ENCODE peak calls at places on chromosomes 6 and 20, in four cellular contexts. One of them, this sample, is unnamed.

GRCh38 chr6:32615885-32616532 is 21.2 kb upstream of the HLA-DQA1 start:
- DNase-seq in K562: no peak
- DNase-seq in WERI-Rb-1: peak; percentile 35
- DNase-seq in IMR-90: no peak
- DNase-seq in this sample: no peak

GRCh38 chr6:17280552-17281090 is 540 bp upstream of the RBM24 start:
- DNase-seq in WERI-Rb-1: peak; percentile 25
- DNase-seq in IMR-90: no peak
- DNase-seq in K562: no peak
- DNase-seq in this sample: no peak

GRCh38 chr6:44111434-44112417 is 15.5 kb downstream of the MRPL14 start:
- DNase-seq in IMR-90: no peak
- DNase-seq in WERI-Rb-1: no peak
- DNase-seq in K562: no peak
- DNase-seq in this sample: no peak

GRCh38 chr6:29641430-29642213 is 8.6 kb upstream of the GABBR1 start:
- DNase-seq in WERI-Rb-1: no peak
- DNase-seq in K562: peak; percentile 71
- DNase-seq in IMR-90: no peak
- DNase-seq in this sample: no peak

GRCh38 chr6:215335-216034 is 76.8 kb upstream of the DUSP22 start:
- DNase-seq in WERI-Rb-1: no peak
- DNase-seq in K562: no peak
- DNase-seq in IMR-90: peak; percentile 39
- DNase-seq in this sample: no peak

GRCh38 chr6:15132854-15133670 is 112.8 kb upstream of the JARID2 start:
- DNase-seq in K562: no peak
- DNase-seq in IMR-90: peak; percentile 90
- DNase-seq in WERI-Rb-1: no peak
- DNase-seq in this sample: no peak

GRCh38 chr6:31729979-31730630 is 1.0 kb upstream of the DDAH2 start:
- DNase-seq in WERI-Rb-1: peak; percentile 94
- DNase-seq in IMR-90: peak; percentile 85
- DNase-seq in K562: peak; percentile 97
- DNase-seq in this sample: no peak

GRCh38 chr20:57612436-57612835 is 7.8 kb downstream of the ZBP1 start:
- DNase-seq in IMR-90: no peak
- DNase-seq in K562: no peak
- DNase-seq in WERI-Rb-1: no peak
- DNase-seq in this sample: no peak

GRCh38 chr20:61560361-61560853 is 308.3 kb downstream of the CDH4 start:
- DNase-seq in IMR-90: peak; percentile 42
- DNase-seq in K562: peak; percentile 57
- DNase-seq in WERI-Rb-1: peak; percentile 9
- DNase-seq in this sample: no peak

GRCh38 chr6:99609839-99610489 is 3.3 kb downstream of the PRDM13 start:
- DNase-seq in WERI-Rb-1: no peak
- DNase-seq in K562: no peak
- DNase-seq in IMR-90: no peak
- DNase-seq in this sample: no peak

GRCh38 chr6:122801397-122801796 is 12.3 kb downstream of the SMPDL3A start:
- DNase-seq in K562: no peak
- DNase-seq in IMR-90: no peak
- DNase-seq in WERI-Rb-1: no peak
- DNase-seq in this sample: no peak

GRCh38 chr6:158476389-158476788 is 83.5 kb upstream of the TMEM181 start:
- DNase-seq in WERI-Rb-1: no peak
- DNase-seq in K562: no peak
- DNase-seq in IMR-90: no peak
- DNase-seq in this sample: no peak

GRCh38 chr6:138682722-138683521 is 90.6 kb upstream of the CCDC28A start:
- DNase-seq in IMR-90: peak; percentile 86
- DNase-seq in WERI-Rb-1: peak; percentile 38
- DNase-seq in K562: peak; percentile 54
- DNase-seq in this sample: no peak

GRCh38 chr20:54680872-54681297 is 205.5 kb downstream of the DOK5 start:
- DNase-seq in WERI-Rb-1: peak; percentile 7
- DNase-seq in K562: peak; percentile 61
- DNase-seq in IMR-90: peak; percentile 35
- DNase-seq in this sample: no peak

GRCh38 chr6:125375841-125376240 is 74.1 kb upstream of the HDDC2 start:
- DNase-seq in IMR-90: no peak
- DNase-seq in K562: no peak
- DNase-seq in WERI-Rb-1: no peak
- DNase-seq in this sample: no peak

GRCh38 chr6:32609731-32610640 is 20.3 kb upstream of the HLA-DRB1 start:
- DNase-seq in K562: peak; percentile 84
- DNase-seq in IMR-90: peak; percentile 92
- DNase-seq in WERI-Rb-1: peak; percentile 89
- DNase-seq in this sample: no peak

GRCh38 chr6:113412589-113413367 is 444.4 kb upstream of the MARCKS start:
- DNase-seq in WERI-Rb-1: no peak
- DNase-seq in IMR-90: no peak
- DNase-seq in K562: no peak
- DNase-seq in this sample: no peak

GRCh38 chr20:50821994-50822393 is 27.1 kb downstream of the BCAS4 start:
- DNase-seq in WERI-Rb-1: no peak
- DNase-seq in K562: no peak
- DNase-seq in IMR-90: no peak
- DNase-seq in this sample: no peak

GRCh38 chr6:3361312-3362037 is 95.4 kb downstream of the SLC22A23 start:
- DNase-seq in WERI-Rb-1: no peak
- DNase-seq in K562: peak; percentile 33
- DNase-seq in IMR-90: no peak
- DNase-seq in this sample: no peak

GRCh38 chr20:43463864-43464785 is 6.4 kb downstream of the SRSF6 start:
- DNase-seq in WERI-Rb-1: no peak
- DNase-seq in IMR-90: no peak
- DNase-seq in K562: no peak
- DNase-seq in this sample: no peak

GRCh38 chr6:118939683-118940082 is 4.7 kb upstream of the MCM9 start:
- DNase-seq in WERI-Rb-1: no peak
- DNase-seq in IMR-90: no peak
- DNase-seq in K562: no peak
- DNase-seq in this sample: no peak

GRCh38 chr6:82073484-82073883 is 174.1 kb downstream of the IBTK start:
- DNase-seq in K562: no peak
- DNase-seq in WERI-Rb-1: peak; percentile 30
- DNase-seq in IMR-90: no peak
- DNase-seq in this sample: no peak

GRCh38 chr6:133959667-133960368 is 6.8 kb downstream of the TBPL1 start:
- DNase-seq in WERI-Rb-1: no peak
- DNase-seq in IMR-90: no peak
- DNase-seq in K562: peak; percentile 74
- DNase-seq in this sample: no peak

GRCh38 chr6:151917531-151918329 is 110.2 kb downstream of the ESR1 start:
- DNase-seq in IMR-90: no peak
- DNase-seq in K562: no peak
- DNase-seq in WERI-Rb-1: no peak
- DNase-seq in this sample: no peak

GRCh38 chr6:151167034-151167433 is 72.7 kb upstream of the AKAP12 start:
- DNase-seq in IMR-90: no peak
- DNase-seq in WERI-Rb-1: peak; percentile 36
- DNase-seq in K562: no peak
- DNase-seq in this sample: no peak

GRCh38 chr6:57252975-57253374 is 30.9 kb upstream of the RAB23 start:
- DNase-seq in K562: no peak
- DNase-seq in WERI-Rb-1: no peak
- DNase-seq in IMR-90: peak; percentile 77
- DNase-seq in this sample: no peak

GRCh38 chr6:91569071-91569470 is 982.2 kb upstream of the MAP3K7 start:
- DNase-seq in K562: no peak
- DNase-seq in WERI-Rb-1: no peak
- DNase-seq in IMR-90: peak; percentile 53
- DNase-seq in this sample: no peak

GRCh38 chr6:37990762-37991525 is 171.4 kb downstream of the ZFAND3 start:
- DNase-seq in IMR-90: peak; percentile 88
- DNase-seq in WERI-Rb-1: no peak
- DNase-seq in K562: no peak
- DNase-seq in this sample: no peak

GRCh38 chr20:35831029-35831428 is 59.2 kb downstream of the PHF20 start:
- DNase-seq in WERI-Rb-1: no peak
- DNase-seq in K562: no peak
- DNase-seq in IMR-90: peak; percentile 54
- DNase-seq in this sample: no peak

GRCh38 chr6:147881432-147881831 is 372.9 kb downstream of the SAMD5 start:
- DNase-seq in K562: no peak
- DNase-seq in IMR-90: no peak
- DNase-seq in WERI-Rb-1: no peak
- DNase-seq in this sample: no peak

GRCh38 chr6:45421700-45422540 is 44.2 kb upstream of the SUPT3H start:
- DNase-seq in WERI-Rb-1: peak; percentile 80
- DNase-seq in IMR-90: peak; percentile 67
- DNase-seq in K562: peak; percentile 62
- DNase-seq in this sample: peak; percentile 92

GRCh38 chr6:37502703-37503485 is 3.2 kb upstream of the CCDC167 start:
- DNase-seq in WERI-Rb-1: no peak
- DNase-seq in IMR-90: no peak
- DNase-seq in K562: no peak
- DNase-seq in this sample: no peak

GRCh38 chr20:4947817-4948559 is 53.3 kb downstream of the SLC23A2 start:
- DNase-seq in WERI-Rb-1: no peak
- DNase-seq in IMR-90: no peak
- DNase-seq in K562: no peak
- DNase-seq in this sample: no peak

GRCh38 chr20:62728781-62729300 is 20.2 kb downstream of the NTSR1 start:
- DNase-seq in K562: no peak
- DNase-seq in IMR-90: no peak
- DNase-seq in WERI-Rb-1: no peak
- DNase-seq in this sample: peak; percentile 77

DNA sequence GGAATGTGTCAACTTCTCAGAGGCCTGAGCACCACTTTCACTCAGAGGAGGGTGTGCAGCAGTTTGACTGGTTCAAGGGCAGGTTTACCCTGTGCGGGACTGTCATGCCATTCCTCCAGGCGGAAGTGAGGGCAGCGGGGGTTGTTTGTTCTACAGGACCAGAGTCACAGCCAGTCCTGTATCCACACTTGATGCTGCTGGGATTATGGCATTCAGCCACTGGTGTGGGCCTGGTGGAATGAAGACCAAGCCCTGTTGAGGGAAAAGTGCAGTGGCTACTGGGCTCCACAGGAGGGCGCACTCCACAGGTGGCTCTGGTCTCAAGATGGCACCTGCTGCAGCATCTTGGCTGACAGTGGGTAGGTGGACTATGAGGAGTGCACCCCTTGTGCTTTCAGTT is 14.8 kb downstream of the SEMG2 start:
- DNase-seq in IMR-90: no peak
- DNase-seq in WERI-Rb-1: no peak
- DNase-seq in K562: peak; percentile 32
- DNase-seq in this sample: no peak
- TF ChIP-seq CTCF in IMR-90: peak; percentile 10
- TF ChIP-seq CTCF in WERI-Rb-1: peak; percentile 78
- TF ChIP-seq CTCF in K562: peak; percentile 74
- TF ChIP-seq CTCF in this sample: peak; percentile 43

GRCh38 chr6:85678602-85679444 is 36.1 kb upstream of the SYNCRIP start:
- DNase-seq in IMR-90: peak; percentile 99
- DNase-seq in K562: peak; percentile 99
- DNase-seq in WERI-Rb-1: peak; percentile 97
- DNase-seq in this sample: peak; percentile 98

GRCh38 chr6:85676086-85676729 is 33.5 kb upstream of the SYNCRIP start:
- DNase-seq in WERI-Rb-1: no peak
- DNase-seq in K562: no peak
- DNase-seq in IMR-90: no peak
- DNase-seq in this sample: no peak

GRCh38 chr6:85678000-85678601 is 35.4 kb upstream of the SYNCRIP start:
- DNase-seq in IMR-90: no peak
- DNase-seq in K562: no peak
- DNase-seq in WERI-Rb-1: no peak
- DNase-seq in this sample: no peak

GRCh38 chr6:85675030-85675819 is 32.5 kb upstream of the SYNCRIP start:
- DNase-seq in WERI-Rb-1: peak; percentile 29
- DNase-seq in IMR-90: peak; percentile 84
- DNase-seq in K562: peak; percentile 65
- DNase-seq in this sample: no peak

GRCh38 chr6:85677243-85677956 is 34.7 kb upstream of the SYNCRIP start:
- DNase-seq in IMR-90: no peak
- DNase-seq in WERI-Rb-1: no peak
- DNase-seq in K562: peak; percentile 18
- DNase-seq in this sample: no peak
- TF ChIP-seq CTCF in IMR-90: peak; percentile 30
- TF ChIP-seq CTCF in WERI-Rb-1: no peak
- TF ChIP-seq CTCF in K562: no peak
- TF ChIP-seq CTCF in this sample: peak; percentile 78

GRCh38 chr6:79777713-79778579 is 146.8 kb downstream of the SH3BGRL2 start:
- DNase-seq in IMR-90: peak; percentile 47
- DNase-seq in K562: peak; percentile 89
- DNase-seq in WERI-Rb-1: peak; percentile 81
- DNase-seq in this sample: peak; percentile 90
- TF ChIP-seq CTCF in IMR-90: peak; percentile 97
- TF ChIP-seq CTCF in K562: peak; percentile 95
- TF ChIP-seq CTCF in WERI-Rb-1: peak; percentile 86
- TF ChIP-seq CTCF in this sample: peak; percentile 99

GRCh38 chr20:33673411-33674293 is 576 bp downstream of the NECAB3 start:
- DNase-seq in IMR-90: peak; percentile 40
- DNase-seq in WERI-Rb-1: no peak
- DNase-seq in K562: peak; percentile 66
- DNase-seq in this sample: no peak

GRCh38 chr20:33676121-33676520 is 1.9 kb upstream of the NECAB3 start:
- DNase-seq in IMR-90: no peak
- DNase-seq in K562: no peak
- DNase-seq in WERI-Rb-1: no peak
- DNase-seq in this sample: no peak

GRCh38 chr20:33673115-33673410 is 1.2 kb downstream of the NECAB3 start:
- DNase-seq in WERI-Rb-1: no peak
- DNase-seq in IMR-90: no peak
- DNase-seq in K562: no peak
- DNase-seq in this sample: no peak

GRCh38 chr20:33675127-33675954 is 1.1 kb upstream of the NECAB3 start:
- DNase-seq in IMR-90: no peak
- DNase-seq in WERI-Rb-1: no peak
- DNase-seq in K562: no peak
- DNase-seq in this sample: no peak

DNA sequence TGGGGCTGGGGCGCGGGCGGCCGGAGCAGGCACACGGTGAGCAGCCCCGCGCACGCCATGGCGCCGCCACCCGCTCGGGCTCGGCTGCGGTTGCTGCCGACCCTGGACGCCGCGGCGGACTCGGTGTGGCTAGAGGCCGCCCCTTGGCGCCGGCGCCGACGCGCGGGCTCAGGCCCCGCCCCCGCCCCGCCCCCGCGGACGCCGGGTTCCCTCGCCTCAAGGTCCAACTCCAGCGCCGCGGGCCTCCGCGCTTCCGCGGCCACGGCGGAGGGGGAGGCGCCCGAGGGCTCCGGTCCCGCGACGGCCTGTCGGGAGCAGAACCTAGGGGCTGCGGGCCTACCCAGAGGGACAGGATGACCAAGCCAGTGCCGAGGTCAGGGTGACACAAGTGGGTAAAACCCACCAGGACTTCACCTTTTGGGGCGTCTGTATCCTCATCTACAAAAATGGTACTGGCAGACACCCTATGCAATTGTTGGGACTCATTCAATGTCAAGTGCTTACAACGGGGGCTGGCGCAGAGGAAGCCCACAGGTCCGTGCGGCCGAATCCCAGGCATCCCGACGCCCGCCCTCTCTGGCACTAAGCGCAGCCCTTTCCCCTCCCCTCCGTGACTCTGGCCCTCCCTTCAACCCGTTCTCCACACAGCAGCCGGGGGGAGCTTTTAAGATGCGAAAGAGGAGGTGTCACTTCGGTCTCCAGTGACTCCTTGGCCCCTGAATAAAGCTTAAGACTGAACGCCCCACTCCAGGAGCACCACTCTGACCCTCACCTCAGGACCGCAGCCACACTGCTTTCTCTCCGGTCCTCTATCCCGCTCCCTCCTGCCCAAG is at the start of gene NECAB3:
- DNase-seq in WERI-Rb-1: peak; percentile 82
- DNase-seq in IMR-90: peak; percentile 59
- DNase-seq in K562: peak; percentile 90
- DNase-seq in this sample: no peak
- TF ChIP-seq CTCF in WERI-Rb-1: no peak
- TF ChIP-seq CTCF in IMR-90: no peak
- TF ChIP-seq CTCF in K562: no peak
- TF ChIP-seq CTCF in this sample: no peak

This sample was measured in chondrocyte.